ENCODE peak calls at places on chromosome 1, in eight cellular contexts. One of them, this sample, is unnamed.

GRCh38 chr1:156487862-156488261 is 12.7 kb downstream of the MEF2D start:
- DNase-seq in EH: no peak
- DNase-seq in NB4: no peak
- DNase-seq in stimulated activated CD4-positive, alpha-beta T cell treated with anti-CD3 and anti-CD28 coated beads, Interleukin-4, amount 100 ng/mL, for 4 hours: no peak
- DNase-seq in activated T-helper 2 cell treated with anti-CD3 and anti-CD28 coated beads, Interferon-gamma antibody, Interleukin-2, Interleukin-4, amounts not matched to agents 10 μg/mL and 5 μg/mL and 100 μg/mL, durations not matched to agents 14 hours and 24 hours and 36 hours: no peak
- DNase-seq in SW480: no peak
- DNase-seq in activated gamma-delta T cell treated with Interleukin-2 at 50 U/mL for 16 hours: no peak
- DNase-seq in stromal cell of bone marrow: no peak
- DNase-seq in this sample: no peak

GRCh38 chr1:7299329-7299799 is 471.7 kb upstream of the VAMP3 start:
- DNase-seq in EH: peak
- DNase-seq in NB4: no peak
- DNase-seq in stimulated activated CD4-positive, alpha-beta T cell treated with anti-CD3 and anti-CD28 coated beads, Interleukin-4, amount 100 ng/mL, for 4 hours: no peak
- DNase-seq in activated T-helper 2 cell treated with anti-CD3 and anti-CD28 coated beads, Interferon-gamma antibody, Interleukin-2, Interleukin-4, amounts not matched to agents 10 μg/mL and 5 μg/mL and 100 μg/mL, durations not matched to agents 14 hours and 24 hours and 36 hours: no peak
- DNase-seq in SW480: peak
- DNase-seq in activated gamma-delta T cell treated with Interleukin-2 at 50 U/mL for 16 hours: no peak
- DNase-seq in stromal cell of bone marrow: peak
- DNase-seq in this sample: peak

GRCh38 chr1:183933528-183934179 is 103.9 kb downstream of the COLGALT2 start:
- DNase-seq in EH: no peak
- DNase-seq in NB4: no peak
- DNase-seq in stimulated activated CD4-positive, alpha-beta T cell treated with anti-CD3 and anti-CD28 coated beads, Interleukin-4, amount 100 ng/mL, for 4 hours: no peak
- DNase-seq in activated T-helper 2 cell treated with anti-CD3 and anti-CD28 coated beads, Interferon-gamma antibody, Interleukin-2, Interleukin-4, amounts not matched to agents 10 μg/mL and 5 μg/mL and 100 μg/mL, durations not matched to agents 14 hours and 24 hours and 36 hours: no peak
- DNase-seq in SW480: no peak
- DNase-seq in activated gamma-delta T cell treated with Interleukin-2 at 50 U/mL for 16 hours: no peak
- DNase-seq in stromal cell of bone marrow: no peak
- DNase-seq in this sample: no peak

GRCh38 chr1:83857108-83857507 is 141.8 kb downstream of the TTLL7 start:
- DNase-seq in EH: peak
- DNase-seq in NB4: peak
- DNase-seq in stimulated activated CD4-positive, alpha-beta T cell treated with anti-CD3 and anti-CD28 coated beads, Interleukin-4, amount 100 ng/mL, for 4 hours: no peak
- DNase-seq in activated T-helper 2 cell treated with anti-CD3 and anti-CD28 coated beads, Interferon-gamma antibody, Interleukin-2, Interleukin-4, amounts not matched to agents 10 μg/mL and 5 μg/mL and 100 μg/mL, durations not matched to agents 14 hours and 24 hours and 36 hours: no peak
- DNase-seq in SW480: peak
- DNase-seq in activated gamma-delta T cell treated with Interleukin-2 at 50 U/mL for 16 hours: no peak
- DNase-seq in stromal cell of bone marrow: peak
- DNase-seq in this sample: peak

GRCh38 chr1:190864013-190864610 is 386.4 kb upstream of the BRINP3 start:
- DNase-seq in EH: no peak
- DNase-seq in NB4: no peak
- DNase-seq in stimulated activated CD4-positive, alpha-beta T cell treated with anti-CD3 and anti-CD28 coated beads, Interleukin-4, amount 100 ng/mL, for 4 hours: no peak
- DNase-seq in activated T-helper 2 cell treated with anti-CD3 and anti-CD28 coated beads, Interferon-gamma antibody, Interleukin-2, Interleukin-4, amounts not matched to agents 10 μg/mL and 5 μg/mL and 100 μg/mL, durations not matched to agents 14 hours and 24 hours and 36 hours: no peak
- DNase-seq in SW480: no peak
- DNase-seq in activated gamma-delta T cell treated with Interleukin-2 at 50 U/mL for 16 hours: no peak
- DNase-seq in stromal cell of bone marrow: no peak
- DNase-seq in this sample: no peak

GRCh38 chr1:167090289-167090942 is at the start of gene GPA33:
- DNase-seq in EH: no peak
- DNase-seq in NB4: peak
- DNase-seq in stimulated activated CD4-positive, alpha-beta T cell treated with anti-CD3 and anti-CD28 coated beads, Interleukin-4, amount 100 ng/mL, for 4 hours: no peak
- DNase-seq in activated T-helper 2 cell treated with anti-CD3 and anti-CD28 coated beads, Interferon-gamma antibody, Interleukin-2, Interleukin-4, amounts not matched to agents 10 μg/mL and 5 μg/mL and 100 μg/mL, durations not matched to agents 14 hours and 24 hours and 36 hours: no peak
- DNase-seq in SW480: no peak
- DNase-seq in activated gamma-delta T cell treated with Interleukin-2 at 50 U/mL for 16 hours: peak
- DNase-seq in stromal cell of bone marrow: no peak
- DNase-seq in this sample: no peak

GRCh38 chr1:185808675-185809074 is 74.5 kb downstream of the HMCN1 start:
- DNase-seq in EH: peak
- DNase-seq in NB4: no peak
- DNase-seq in stimulated activated CD4-positive, alpha-beta T cell treated with anti-CD3 and anti-CD28 coated beads, Interleukin-4, amount 100 ng/mL, for 4 hours: no peak
- DNase-seq in activated T-helper 2 cell treated with anti-CD3 and anti-CD28 coated beads, Interferon-gamma antibody, Interleukin-2, Interleukin-4, amounts not matched to agents 10 μg/mL and 5 μg/mL and 100 μg/mL, durations not matched to agents 14 hours and 24 hours and 36 hours: no peak
- DNase-seq in SW480: no peak
- DNase-seq in activated gamma-delta T cell treated with Interleukin-2 at 50 U/mL for 16 hours: no peak
- DNase-seq in stromal cell of bone marrow: no peak
- DNase-seq in this sample: no peak

GRCh38 chr1:236083650-236084385 is 18.9 kb upstream of the NID1 start:
- DNase-seq in EH: peak
- DNase-seq in NB4: no peak
- DNase-seq in stimulated activated CD4-positive, alpha-beta T cell treated with anti-CD3 and anti-CD28 coated beads, Interleukin-4, amount 100 ng/mL, for 4 hours: no peak
- DNase-seq in activated T-helper 2 cell treated with anti-CD3 and anti-CD28 coated beads, Interferon-gamma antibody, Interleukin-2, Interleukin-4, amounts not matched to agents 10 μg/mL and 5 μg/mL and 100 μg/mL, durations not matched to agents 14 hours and 24 hours and 36 hours: no peak
- DNase-seq in SW480: no peak
- DNase-seq in activated gamma-delta T cell treated with Interleukin-2 at 50 U/mL for 16 hours: no peak
- DNase-seq in stromal cell of bone marrow: no peak
- DNase-seq in this sample: peak

GRCh38 chr1:183070923-183071618 is 47.9 kb downstream of the LAMC1 start:
- DNase-seq in EH: peak
- DNase-seq in NB4: peak
- DNase-seq in stimulated activated CD4-positive, alpha-beta T cell treated with anti-CD3 and anti-CD28 coated beads, Interleukin-4, amount 100 ng/mL, for 4 hours: no peak
- DNase-seq in activated T-helper 2 cell treated with anti-CD3 and anti-CD28 coated beads, Interferon-gamma antibody, Interleukin-2, Interleukin-4, amounts not matched to agents 10 μg/mL and 5 μg/mL and 100 μg/mL, durations not matched to agents 14 hours and 24 hours and 36 hours: no peak
- DNase-seq in SW480: peak
- DNase-seq in activated gamma-delta T cell treated with Interleukin-2 at 50 U/mL for 16 hours: no peak
- DNase-seq in stromal cell of bone marrow: peak
- DNase-seq in this sample: peak

GRCh38 chr1:103109291-103109920 is 1.1 kb upstream of the COL11A1 start:
- DNase-seq in EH: peak
- DNase-seq in NB4: no peak
- DNase-seq in stimulated activated CD4-positive, alpha-beta T cell treated with anti-CD3 and anti-CD28 coated beads, Interleukin-4, amount 100 ng/mL, for 4 hours: no peak
- DNase-seq in activated T-helper 2 cell treated with anti-CD3 and anti-CD28 coated beads, Interferon-gamma antibody, Interleukin-2, Interleukin-4, amounts not matched to agents 10 μg/mL and 5 μg/mL and 100 μg/mL, durations not matched to agents 14 hours and 24 hours and 36 hours: no peak
- DNase-seq in SW480: no peak
- DNase-seq in activated gamma-delta T cell treated with Interleukin-2 at 50 U/mL for 16 hours: no peak
- DNase-seq in stromal cell of bone marrow: no peak
- DNase-seq in this sample: no peak

GRCh38 chr1:47656719-47657685 is 219.2 kb downstream of the FOXD2 start:
- DNase-seq in EH: no peak
- DNase-seq in NB4: no peak
- DNase-seq in stimulated activated CD4-positive, alpha-beta T cell treated with anti-CD3 and anti-CD28 coated beads, Interleukin-4, amount 100 ng/mL, for 4 hours: no peak
- DNase-seq in activated T-helper 2 cell treated with anti-CD3 and anti-CD28 coated beads, Interferon-gamma antibody, Interleukin-2, Interleukin-4, amounts not matched to agents 10 μg/mL and 5 μg/mL and 100 μg/mL, durations not matched to agents 14 hours and 24 hours and 36 hours: no peak
- DNase-seq in SW480: no peak
- DNase-seq in activated gamma-delta T cell treated with Interleukin-2 at 50 U/mL for 16 hours: no peak
- DNase-seq in stromal cell of bone marrow: peak
- DNase-seq in this sample: peak

GRCh38 chr1:34640654-34641401 is 114.0 kb upstream of the GJB5 start:
- DNase-seq in EH: no peak
- DNase-seq in NB4: no peak
- DNase-seq in stimulated activated CD4-positive, alpha-beta T cell treated with anti-CD3 and anti-CD28 coated beads, Interleukin-4, amount 100 ng/mL, for 4 hours: no peak
- DNase-seq in activated T-helper 2 cell treated with anti-CD3 and anti-CD28 coated beads, Interferon-gamma antibody, Interleukin-2, Interleukin-4, amounts not matched to agents 10 μg/mL and 5 μg/mL and 100 μg/mL, durations not matched to agents 14 hours and 24 hours and 36 hours: no peak
- DNase-seq in SW480: no peak
- DNase-seq in activated gamma-delta T cell treated with Interleukin-2 at 50 U/mL for 16 hours: no peak
- DNase-seq in stromal cell of bone marrow: no peak
- DNase-seq in this sample: no peak

GRCh38 chr1:64545118-64545916 is 75.4 kb downstream of the CACHD1 start:
- DNase-seq in EH: no peak
- DNase-seq in NB4: no peak
- DNase-seq in stimulated activated CD4-positive, alpha-beta T cell treated with anti-CD3 and anti-CD28 coated beads, Interleukin-4, amount 100 ng/mL, for 4 hours: no peak
- DNase-seq in activated T-helper 2 cell treated with anti-CD3 and anti-CD28 coated beads, Interferon-gamma antibody, Interleukin-2, Interleukin-4, amounts not matched to agents 10 μg/mL and 5 μg/mL and 100 μg/mL, durations not matched to agents 14 hours and 24 hours and 36 hours: no peak
- DNase-seq in SW480: peak
- DNase-seq in activated gamma-delta T cell treated with Interleukin-2 at 50 U/mL for 16 hours: peak
- DNase-seq in stromal cell of bone marrow: no peak
- DNase-seq in this sample: no peak

GRCh38 chr1:184160236-184160635 is 108.7 kb downstream of the TSEN15 start:
- DNase-seq in EH: peak
- DNase-seq in NB4: peak
- DNase-seq in stimulated activated CD4-positive, alpha-beta T cell treated with anti-CD3 and anti-CD28 coated beads, Interleukin-4, amount 100 ng/mL, for 4 hours: no peak
- DNase-seq in activated T-helper 2 cell treated with anti-CD3 and anti-CD28 coated beads, Interferon-gamma antibody, Interleukin-2, Interleukin-4, amounts not matched to agents 10 μg/mL and 5 μg/mL and 100 μg/mL, durations not matched to agents 14 hours and 24 hours and 36 hours: peak
- DNase-seq in SW480: no peak
- DNase-seq in activated gamma-delta T cell treated with Interleukin-2 at 50 U/mL for 16 hours: no peak
- DNase-seq in stromal cell of bone marrow: peak
- DNase-seq in this sample: peak

GRCh38 chr1:1349256-1350012 is at the start of gene DVL1:
- DNase-seq in EH: peak
- DNase-seq in NB4: peak
- DNase-seq in stimulated activated CD4-positive, alpha-beta T cell treated with anti-CD3 and anti-CD28 coated beads, Interleukin-4, amount 100 ng/mL, for 4 hours: peak
- DNase-seq in activated T-helper 2 cell treated with anti-CD3 and anti-CD28 coated beads, Interferon-gamma antibody, Interleukin-2, Interleukin-4, amounts not matched to agents 10 μg/mL and 5 μg/mL and 100 μg/mL, durations not matched to agents 14 hours and 24 hours and 36 hours: peak
- DNase-seq in SW480: peak
- DNase-seq in activated gamma-delta T cell treated with Interleukin-2 at 50 U/mL for 16 hours: peak
- DNase-seq in stromal cell of bone marrow: no peak
- DNase-seq in this sample: peak

This sample was measured in IMR-90.